ENCODE peak calls at places on chromosome 20, in eight cellular contexts. One of them, this sample, is unnamed.

GRCh38 chr20:1671891-1672669 is 14.5 kb upstream of the SIRPG start:
- DNase-seq in fibroblast of lung: no peak
- DNase-seq in heart left ventricle: no peak
- DNase-seq in dorsolateral prefrontal cortex: peak
- DNase-seq in IMR-90: no peak
- DNase-seq in thoracic aorta: no peak
- DNase-seq in OCI-LY7: no peak
- DNase-seq in lung: no peak
- DNase-seq in this sample: no peak

GRCh38 chr20:37868998-37869861 is 33.7 kb upstream of the VSTM2L start:
- DNase-seq in OCI-LY7: no peak
- DNase-seq in fibroblast of lung: no peak
- DNase-seq in IMR-90: no peak
- DNase-seq in heart left ventricle: no peak
- DNase-seq in thoracic aorta: no peak
- DNase-seq in lung: no peak
- DNase-seq in dorsolateral prefrontal cortex: no peak
- DNase-seq in this sample: no peak

GRCh38 chr20:62571667-62572344 is 70.5 kb upstream of the SLCO4A1 start:
- DNase-seq in thoracic aorta: no peak
- DNase-seq in IMR-90: no peak
- DNase-seq in OCI-LY7: peak
- DNase-seq in fibroblast of lung: no peak
- DNase-seq in lung: no peak
- DNase-seq in dorsolateral prefrontal cortex: no peak
- DNase-seq in heart left ventricle: no peak
- DNase-seq in this sample: no peak

GRCh38 chr20:17971571-17972013 is 2.8 kb downstream of the MGME1 start:
- DNase-seq in thoracic aorta: no peak
- DNase-seq in IMR-90: peak
- DNase-seq in dorsolateral prefrontal cortex: no peak
- DNase-seq in fibroblast of lung: peak
- DNase-seq in OCI-LY7: no peak
- DNase-seq in heart left ventricle: no peak
- DNase-seq in lung: no peak
- DNase-seq in this sample: no peak

GRCh38 chr20:24694727-24695528 is 225.5 kb downstream of the SYNDIG1 start:
- DNase-seq in dorsolateral prefrontal cortex: no peak
- DNase-seq in OCI-LY7: no peak
- DNase-seq in heart left ventricle: peak
- DNase-seq in IMR-90: no peak
- DNase-seq in lung: peak
- DNase-seq in fibroblast of lung: no peak
- DNase-seq in thoracic aorta: no peak
- DNase-seq in this sample: peak

GRCh38 chr20:64280460-64280843 is 24.9 kb downstream of the PCMTD2 start:
- DNase-seq in OCI-LY7: no peak
- DNase-seq in dorsolateral prefrontal cortex: no peak
- DNase-seq in lung: no peak
- DNase-seq in heart left ventricle: no peak
- DNase-seq in fibroblast of lung: no peak
- DNase-seq in IMR-90: no peak
- DNase-seq in thoracic aorta: no peak
- DNase-seq in this sample: no peak

GRCh38 chr20:16501236-16501635 is 72.0 kb downstream of the KIF16B start:
- DNase-seq in OCI-LY7: no peak
- DNase-seq in lung: no peak
- DNase-seq in thoracic aorta: no peak
- DNase-seq in heart left ventricle: no peak
- DNase-seq in IMR-90: no peak
- DNase-seq in dorsolateral prefrontal cortex: no peak
- DNase-seq in fibroblast of lung: no peak
- DNase-seq in this sample: no peak

GRCh38 chr20:23412026-23412425 is 9.3 kb downstream of the NAPB start:
- DNase-seq in IMR-90: peak
- DNase-seq in thoracic aorta: no peak
- DNase-seq in OCI-LY7: no peak
- DNase-seq in lung: no peak
- DNase-seq in fibroblast of lung: peak
- DNase-seq in heart left ventricle: no peak
- DNase-seq in dorsolateral prefrontal cortex: no peak
- DNase-seq in this sample: no peak

GRCh38 chr20:47160992-47161391 is 195.5 kb downstream of the ZMYND8 start:
- DNase-seq in fibroblast of lung: no peak
- DNase-seq in heart left ventricle: no peak
- DNase-seq in OCI-LY7: no peak
- DNase-seq in IMR-90: no peak
- DNase-seq in dorsolateral prefrontal cortex: no peak
- DNase-seq in thoracic aorta: no peak
- DNase-seq in lung: no peak
- DNase-seq in this sample: no peak

GRCh38 chr20:32115196-32115767 is 5.8 kb downstream of the TM9SF4 start:
- DNase-seq in OCI-LY7: no peak
- DNase-seq in thoracic aorta: no peak
- DNase-seq in dorsolateral prefrontal cortex: no peak
- DNase-seq in heart left ventricle: no peak
- DNase-seq in fibroblast of lung: no peak
- DNase-seq in lung: no peak
- DNase-seq in IMR-90: no peak
- DNase-seq in this sample: no peak

GRCh38 chr20:19531446-19531845 is 226.6 kb upstream of the RIN2 start:
- DNase-seq in fibroblast of lung: no peak
- DNase-seq in lung: no peak
- DNase-seq in thoracic aorta: no peak
- DNase-seq in IMR-90: no peak
- DNase-seq in OCI-LY7: no peak
- DNase-seq in heart left ventricle: no peak
- DNase-seq in dorsolateral prefrontal cortex: no peak
- DNase-seq in this sample: no peak

GRCh38 chr20:36919715-36920333 is 31.7 kb downstream of the SAMHD1 start:
- DNase-seq in fibroblast of lung: peak
- DNase-seq in lung: no peak
- DNase-seq in thoracic aorta: no peak
- DNase-seq in dorsolateral prefrontal cortex: no peak
- DNase-seq in heart left ventricle: no peak
- DNase-seq in IMR-90: peak
- DNase-seq in OCI-LY7: peak
- DNase-seq in this sample: no peak

GRCh38 chr20:63361507-63362425 is 617 bp upstream of the CHRNA4 start:
- DNase-seq in thoracic aorta: no peak
- DNase-seq in heart left ventricle: peak
- DNase-seq in lung: no peak
- DNase-seq in fibroblast of lung: no peak
- DNase-seq in OCI-LY7: no peak
- DNase-seq in dorsolateral prefrontal cortex: no peak
- DNase-seq in IMR-90: no peak
- DNase-seq in this sample: no peak

GRCh38 chr20:40262219-40262618 is 426.8 kb downstream of the MAFB start:
- DNase-seq in thoracic aorta: no peak
- DNase-seq in heart left ventricle: no peak
- DNase-seq in OCI-LY7: no peak
- DNase-seq in fibroblast of lung: no peak
- DNase-seq in IMR-90: no peak
- DNase-seq in lung: no peak
- DNase-seq in dorsolateral prefrontal cortex: no peak
- DNase-seq in this sample: no peak

GRCh38 chr20:258963-259362 is 1.4 kb downstream of the DEFB132 start:
- DNase-seq in OCI-LY7: peak
- DNase-seq in dorsolateral prefrontal cortex: no peak
- DNase-seq in fibroblast of lung: peak
- DNase-seq in heart left ventricle: no peak
- DNase-seq in lung: no peak
- DNase-seq in thoracic aorta: no peak
- DNase-seq in IMR-90: peak
- DNase-seq in this sample: no peak

GRCh38 chr20:22371843-22372242 is 212.5 kb downstream of the FOXA2 start:
- DNase-seq in thoracic aorta: no peak
- DNase-seq in OCI-LY7: peak
- DNase-seq in lung: no peak
- DNase-seq in fibroblast of lung: no peak
- DNase-seq in IMR-90: no peak
- DNase-seq in heart left ventricle: no peak
- DNase-seq in dorsolateral prefrontal cortex: no peak
- DNase-seq in this sample: no peak

GRCh38 chr20:57066126-57066900 is 200.1 kb downstream of the BMP7 start:
- DNase-seq in IMR-90: no peak
- DNase-seq in lung: no peak
- DNase-seq in fibroblast of lung: no peak
- DNase-seq in dorsolateral prefrontal cortex: no peak
- DNase-seq in OCI-LY7: no peak
- DNase-seq in thoracic aorta: no peak
- DNase-seq in heart left ventricle: no peak
- DNase-seq in this sample: no peak

GRCh38 chr20:10022615-10023014 is 12.2 kb upstream of the ANKEF1 start:
- DNase-seq in dorsolateral prefrontal cortex: no peak
- DNase-seq in fibroblast of lung: no peak
- DNase-seq in OCI-LY7: no peak
- DNase-seq in thoracic aorta: no peak
- DNase-seq in heart left ventricle: no peak
- DNase-seq in IMR-90: no peak
- DNase-seq in lung: no peak
- DNase-seq in this sample: no peak
- H3K4me3 ChIP-seq in dorsolateral prefrontal cortex: no peak
- H3K4me3 ChIP-seq in fibroblast of lung: no peak
- H3K4me3 ChIP-seq in OCI-LY7: no peak
- H3K4me3 ChIP-seq in thoracic aorta: no peak
- H3K4me3 ChIP-seq in heart left ventricle: no peak
- H3K4me3 ChIP-seq in IMR-90: no peak
- H3K4me3 ChIP-seq in lung: no peak
- H3K4me3 ChIP-seq in this sample: no peak

DNA sequence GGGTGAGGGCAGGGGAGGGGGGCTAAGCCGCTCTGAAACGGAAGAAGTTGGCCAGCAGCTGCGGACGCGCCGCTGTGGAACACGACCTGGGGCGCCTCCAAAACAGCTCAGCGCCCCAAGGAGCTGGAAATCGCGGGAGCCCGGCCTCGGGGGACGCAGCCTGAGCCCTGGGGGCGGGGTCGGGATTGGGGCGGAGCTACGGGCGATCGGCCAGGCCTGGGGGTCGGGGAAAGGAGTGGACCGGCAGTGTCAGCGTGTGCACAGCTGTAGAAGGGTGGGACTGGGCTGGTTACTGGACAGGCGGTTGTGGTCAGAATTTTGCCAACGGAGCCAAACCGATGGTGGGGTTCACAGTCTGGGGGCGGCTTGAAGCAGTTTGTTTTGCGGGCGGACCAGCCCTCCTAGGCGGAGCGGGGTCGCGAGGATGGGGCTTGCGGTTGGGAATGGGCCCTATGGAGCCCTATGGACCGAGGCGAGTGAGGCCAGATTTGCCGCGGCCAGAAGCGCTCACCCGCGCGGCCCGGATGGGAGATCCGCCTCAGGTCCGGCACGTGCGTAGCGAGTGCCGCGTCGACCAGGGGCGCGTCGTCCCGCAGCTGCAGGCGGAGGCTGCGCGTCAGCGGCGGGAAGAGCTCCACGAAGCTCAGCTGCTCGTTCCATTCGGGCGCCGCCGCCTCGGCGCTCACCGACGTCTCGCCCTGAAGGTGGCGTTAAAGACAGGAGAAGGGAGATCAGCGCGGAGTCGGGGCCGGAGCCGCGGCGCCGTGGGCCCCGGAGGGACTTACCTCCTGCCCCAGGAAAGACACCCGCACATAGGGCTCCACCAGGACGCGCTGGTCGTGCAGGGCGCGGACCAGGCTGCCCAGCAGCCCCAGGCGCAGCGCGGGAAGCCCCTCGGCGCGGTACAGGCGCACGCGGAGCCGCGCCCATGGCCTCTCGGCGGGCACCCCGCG is 14.3 kb upstream of the SPAG4 start:
- DNase-seq in lung: peak
- DNase-seq in fibroblast of lung: peak
- DNase-seq in OCI-LY7: peak
- DNase-seq in dorsolateral prefrontal cortex: peak
- DNase-seq in heart left ventricle: peak
- DNase-seq in IMR-90: peak
- DNase-seq in thoracic aorta: no peak
- DNase-seq in this sample: peak
- TF ChIP-seq CTCF in lung: peak
- TF ChIP-seq CTCF in fibroblast of lung: peak
- TF ChIP-seq CTCF in OCI-LY7: peak
- TF ChIP-seq CTCF in dorsolateral prefrontal cortex: peak
- TF ChIP-seq CTCF in heart left ventricle: peak
- TF ChIP-seq CTCF in IMR-90: peak
- TF ChIP-seq CTCF in thoracic aorta: peak
- TF ChIP-seq CTCF in this sample: peak

GRCh38 chr20:4821590-4821989 is 99.9 kb downstream of the PRND start:
- DNase-seq in dorsolateral prefrontal cortex: no peak
- DNase-seq in heart left ventricle: no peak
- DNase-seq in OCI-LY7: no peak
- DNase-seq in IMR-90: no peak
- DNase-seq in thoracic aorta: no peak
- DNase-seq in lung: no peak
- DNase-seq in fibroblast of lung: no peak
- DNase-seq in this sample: peak

GRCh38 chr20:4815618-4816017 is 93.9 kb downstream of the PRND start:
- DNase-seq in dorsolateral prefrontal cortex: no peak
- DNase-seq in lung: no peak
- DNase-seq in OCI-LY7: no peak
- DNase-seq in IMR-90: no peak
- DNase-seq in thoracic aorta: no peak
- DNase-seq in heart left ventricle: no peak
- DNase-seq in fibroblast of lung: no peak
- DNase-seq in this sample: peak

GRCh38 chr20:4820833-4821518 is 99.3 kb downstream of the PRND start:
- DNase-seq in fibroblast of lung: peak
- DNase-seq in heart left ventricle: no peak
- DNase-seq in lung: no peak
- DNase-seq in IMR-90: peak
- DNase-seq in thoracic aorta: no peak
- DNase-seq in OCI-LY7: no peak
- DNase-seq in dorsolateral prefrontal cortex: peak
- DNase-seq in this sample: peak

GRCh38 chr20:4817230-4817671 is 95.5 kb downstream of the PRND start:
- DNase-seq in OCI-LY7: no peak
- DNase-seq in thoracic aorta: no peak
- DNase-seq in dorsolateral prefrontal cortex: no peak
- DNase-seq in lung: no peak
- DNase-seq in fibroblast of lung: peak
- DNase-seq in IMR-90: no peak
- DNase-seq in heart left ventricle: no peak
- DNase-seq in this sample: no peak

GRCh38 chr20:4819901-4820300 is 98.2 kb downstream of the PRND start:
- DNase-seq in OCI-LY7: no peak
- DNase-seq in heart left ventricle: no peak
- DNase-seq in fibroblast of lung: no peak
- DNase-seq in lung: no peak
- DNase-seq in thoracic aorta: no peak
- DNase-seq in dorsolateral prefrontal cortex: no peak
- DNase-seq in IMR-90: no peak
- DNase-seq in this sample: peak
- H3K27ac ChIP-seq in OCI-LY7: no peak
- H3K27ac ChIP-seq in heart left ventricle: no peak
- H3K27ac ChIP-seq in fibroblast of lung: no peak
- H3K27ac ChIP-seq in lung: no peak
- H3K27ac ChIP-seq in thoracic aorta: no peak
- H3K27ac ChIP-seq in dorsolateral prefrontal cortex: peak
- H3K27ac ChIP-seq in IMR-90: no peak
- H3K27ac ChIP-seq in this sample: no peak

DNA sequence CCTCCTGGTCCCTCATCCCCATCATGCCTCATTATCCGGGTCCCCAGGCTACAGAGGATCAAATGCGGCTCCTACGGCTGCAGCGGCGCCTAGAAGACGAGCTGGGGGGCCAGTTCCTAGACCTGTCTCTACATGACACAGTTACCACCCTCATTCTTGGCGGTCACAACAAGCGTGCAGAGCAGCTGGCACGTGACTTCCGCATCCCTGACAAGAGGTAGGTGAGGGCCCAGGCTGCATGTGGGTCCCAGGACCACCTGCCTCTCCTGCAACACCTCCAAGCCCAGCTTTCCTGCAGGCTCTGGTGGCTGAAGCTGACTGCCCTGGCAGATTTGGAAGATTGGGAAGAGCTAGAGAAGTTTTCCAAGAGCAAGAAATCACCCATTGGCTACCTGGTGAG is 8.2 kb upstream of the PTPRA start:
- DNase-seq in OCI-LY7: no peak
- DNase-seq in heart left ventricle: no peak
- DNase-seq in dorsolateral prefrontal cortex: no peak
- DNase-seq in fibroblast of lung: no peak
- DNase-seq in lung: no peak
- DNase-seq in IMR-90: no peak
- DNase-seq in thoracic aorta: no peak
- DNase-seq in this sample: no peak
- H3K4me3 ChIP-seq in OCI-LY7: no peak
- H3K4me3 ChIP-seq in heart left ventricle: no peak
- H3K4me3 ChIP-seq in dorsolateral prefrontal cortex: no peak
- H3K4me3 ChIP-seq in fibroblast of lung: no peak
- H3K4me3 ChIP-seq in lung: no peak
- H3K4me3 ChIP-seq in IMR-90: no peak
- H3K4me3 ChIP-seq in thoracic aorta: no peak
- H3K4me3 ChIP-seq in this sample: no peak

This sample was measured in tibial artery.